ENCODE peak calls at places on chromosome 2, in four cellular contexts. H, E, V and S are unnamed samples. For H3K4me1, the result is how much of the 10 kb centered on the place peaks cover.

GRCh38 chr2:788227-789032 is 111.2 kb upstream of the TMEM18 start:
- DNase-seq in H (no peak), E (no peak), V (no peak), S (no peak)

GRCh38 chr2:234405472-234405871 is 91.4 kb downstream of the ARL4C start:
- DNase-seq in H (no peak), E (no peak), V (no peak), S (no peak)

GRCh38 chr2:46487667-46488333 is 8.4 kb downstream of the TMEM247 start:
- DNase-seq in H (peak), E (no peak), V (peak), S (peak)

GRCh38 chr2:11480406-11480805 is 14.4 kb upstream of the E2F6 start:
- DNase-seq in H (no peak), E (no peak), V (no peak), S (no peak)

GRCh38 chr2:14524803-14525080 is 107.8 kb upstream of the LRATD1 start:
- DNase-seq in H (no peak), E (no peak), V (no peak), S (no peak)

GRCh38 chr2:145253492-145253891 is 733.6 kb upstream of the ZEB2 start:
- DNase-seq in H (no peak), E (no peak), V (no peak), S (no peak)

GRCh38 chr2:113156278-113157107 is 17.3 kb upstream of the PSD4 start:
- DNase-seq in H (no peak), E (no peak), V (no peak), S (no peak)

GRCh38 chr2:240293126-240293864 is 142.2 kb upstream of the GPC1 start:
- DNase-seq in H (peak), E (no peak), V (no peak), S (no peak)

GRCh38 chr2:37224063-37224462 is 7.3 kb downstream of the CEBPZ start:
- DNase-seq in H (no peak), E (peak), V (no peak), S (no peak)

GRCh38 chr2:38274286-38275276 is 102.5 kb downstream of the ATL2 start:
- DNase-seq in H (no peak), E (peak), V (peak), S (no peak)

GRCh38 chr2:241112592-241112991 is 10.5 kb upstream of the MTERF4 start:
- DNase-seq in H (peak), E (no peak), V (no peak), S (peak)

GRCh38 chr2:157809212-157809611 is 66.9 kb downstream of the ACVR1 start:
- DNase-seq in H (no peak), E (no peak), V (no peak), S (no peak)

GRCh38 chr2:45962522-45962921 is 311.0 kb downstream of the PRKCE start:
- DNase-seq in H (peak), E (no peak), V (no peak), S (peak)

GRCh38 chr2:1750935-1751767 is 6.8 kb upstream of the PXDN start:
- DNase-seq in H (peak), E (peak), V (peak), S (peak)

GRCh38 chr2:120109186-120110061 is 96.5 kb downstream of the EPB41L5 start:
- DNase-seq in H (no peak), E (no peak), V (peak), S (no peak)

GRCh38 chr2:200092235-200092634 is 136.9 kb downstream of the MAIP1 start:
- DNase-seq in H (no peak), E (no peak), V (no peak), S (no peak)

DNA sequence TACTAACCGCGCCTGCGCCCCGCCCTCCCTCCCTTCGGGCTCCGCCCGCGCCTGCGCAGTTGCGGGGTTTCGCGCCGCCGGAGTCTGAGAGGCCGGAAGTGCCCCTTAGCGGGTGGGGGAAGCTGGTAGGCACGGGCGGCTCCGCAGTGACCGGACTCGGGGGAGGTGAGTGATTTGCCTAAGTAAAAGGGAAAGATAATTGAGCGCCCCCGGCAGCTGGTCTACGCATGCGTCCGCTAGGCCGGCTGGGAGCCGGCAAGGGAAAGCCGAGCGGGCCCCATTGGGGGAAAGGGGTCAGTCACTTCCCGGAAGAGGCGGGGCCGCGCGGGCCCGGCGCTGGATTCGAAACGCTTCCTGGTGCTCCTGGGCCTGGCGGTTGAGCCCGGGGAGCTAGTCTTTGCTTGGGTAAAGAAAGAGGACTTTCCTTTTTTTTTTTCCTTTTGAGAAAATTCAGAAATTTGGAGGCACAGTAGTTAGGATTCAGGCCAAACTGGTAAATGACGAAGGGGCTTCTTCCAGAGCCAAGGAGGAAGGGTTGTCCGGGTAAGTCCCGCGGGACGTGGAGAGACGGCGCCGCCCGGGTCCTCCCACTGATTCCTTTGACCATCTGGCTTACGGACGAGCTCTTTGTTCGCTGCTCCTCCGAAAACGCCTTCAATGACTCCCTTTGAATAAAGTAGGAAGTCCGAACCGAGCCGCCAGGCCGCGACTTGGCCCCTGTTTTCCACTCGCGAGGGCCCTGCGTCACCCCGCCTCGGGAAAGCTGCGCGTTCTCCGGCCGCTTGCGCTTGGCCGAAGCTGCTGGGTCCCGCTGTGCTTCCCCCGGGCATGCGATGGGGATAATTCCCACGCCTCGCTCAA is at the start of the genes GEN1 and SMC6:
- DNase-seq in H (peak), E (peak), V (peak), S (peak)
- H3K4me1 ChIP-seq in H (under half), E (under half), V (under half), S (under half)

GRCh38 chr2:20576598-20577115 is 74.2 kb downstream of the HS1BP3 start:
- DNase-seq in H (no peak), E (no peak), V (no peak), S (no peak)

GRCh38 chr2:20575414-20575813 is 75.5 kb downstream of the HS1BP3 start:
- DNase-seq in H (no peak), E (no peak), V (no peak), S (no peak)

GRCh38 chr2:20574423-20574911 is 76.4 kb downstream of the HS1BP3 start:
- DNase-seq in H (no peak), E (no peak), V (no peak), S (no peak)

GRCh38 chr2:20574930-20575329 is 76.0 kb downstream of the HS1BP3 start:
- DNase-seq in H (no peak), E (no peak), V (no peak), S (no peak)

GRCh38 chr2:20575935-20576597 is 74.8 kb downstream of the HS1BP3 start:
- DNase-seq in H (no peak), E (no peak), V (no peak), S (no peak)
- H3K4me1 ChIP-seq in H (under half), E (under half), V (half or more), S (under half)

DNA sequence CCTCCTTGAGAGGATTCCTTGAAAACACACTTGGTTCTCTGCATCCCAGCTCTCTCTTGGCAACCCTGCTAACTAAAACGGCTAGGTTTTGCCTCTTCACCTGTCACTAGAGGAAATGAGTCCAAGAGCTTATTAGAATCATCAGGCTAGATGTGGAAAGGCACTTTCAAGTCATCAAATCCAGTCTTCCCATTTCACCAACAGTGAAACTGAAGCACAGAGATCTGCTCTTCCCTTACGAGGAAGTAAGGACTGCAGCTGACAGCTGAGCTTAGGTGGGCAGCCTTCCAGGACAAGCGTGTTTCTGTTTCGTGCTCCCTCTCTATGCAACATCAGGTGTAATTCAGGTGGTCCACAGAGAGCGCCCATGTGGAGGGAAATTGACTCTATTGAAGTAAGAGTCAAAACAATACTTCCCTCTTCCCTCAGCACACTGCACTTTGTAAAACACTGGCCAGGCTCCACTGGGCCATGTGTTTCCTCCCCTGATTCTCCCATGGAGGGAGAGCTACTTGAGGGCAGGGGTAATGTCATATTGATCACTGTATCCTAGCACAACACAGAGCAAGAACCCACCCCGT is 5.5 kb downstream of the CYRIA start:
- DNase-seq in H (no peak), E (no peak), V (no peak), S (no peak)
- H3K4me1 ChIP-seq in H (under half), E (under half), V (half or more), S (under half)

DNA sequence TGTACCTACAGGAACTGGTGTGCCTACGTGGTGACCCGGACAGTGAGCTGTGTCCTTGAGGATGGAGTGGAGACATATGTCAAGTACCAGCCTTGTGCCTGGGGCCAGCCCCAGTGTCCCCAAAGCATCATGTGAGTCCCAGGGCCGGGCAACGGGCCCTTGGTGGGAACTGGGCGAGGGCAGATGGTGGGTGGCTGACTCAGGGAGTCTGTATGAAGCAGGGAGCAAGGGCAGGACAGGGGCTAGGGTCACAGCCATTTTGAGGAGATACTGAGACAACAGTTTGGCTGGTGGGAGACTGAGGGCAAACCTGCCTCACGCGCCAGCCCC is 1.7 kb downstream of the EMILIN1 start:
- DNase-seq in H (no peak), E (no peak), V (no peak), S (no peak)
- H3K4me1 ChIP-seq in H (under half), E (under half), V (under half), S (under half)

DNA sequence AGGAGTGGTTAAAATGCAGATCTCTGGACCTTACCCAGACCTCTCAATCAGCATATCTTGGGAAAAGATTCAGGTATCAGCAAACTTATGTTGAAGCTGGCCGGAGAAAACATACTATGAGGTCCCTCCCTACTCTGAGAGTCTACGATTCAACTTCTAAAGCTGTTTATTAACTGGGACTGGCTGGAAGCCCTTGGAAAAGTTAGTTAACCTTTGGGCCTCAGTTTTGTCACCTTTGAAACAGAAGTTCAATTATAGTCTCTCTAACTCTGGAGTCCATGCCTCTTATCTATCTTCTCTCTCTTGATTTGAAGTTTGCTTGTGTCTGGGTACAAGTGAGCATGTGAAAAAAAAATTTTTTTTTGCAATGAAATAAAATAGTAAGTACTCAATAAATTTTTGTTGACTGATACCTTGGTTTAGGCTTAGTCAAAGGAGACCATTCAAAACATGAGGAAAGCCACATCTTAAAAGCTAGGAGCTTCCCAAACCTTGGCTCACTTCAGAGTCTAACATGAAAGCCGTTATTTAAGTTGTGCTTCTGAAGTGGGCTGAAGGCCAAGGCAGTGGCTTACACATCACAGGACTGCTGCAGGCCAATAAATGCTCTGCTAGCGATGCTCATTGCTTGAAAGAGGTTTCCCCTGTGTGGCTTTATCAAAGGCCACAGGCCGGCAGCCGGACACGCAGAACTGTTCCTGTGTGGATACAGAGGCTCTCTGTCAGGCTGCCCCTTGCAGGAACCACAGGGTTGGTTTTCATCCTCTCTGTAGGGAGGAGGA is 110.6 kb upstream of the FAM136A start:
- DNase-seq in H (no peak), E (no peak), V (no peak), S (no peak)
- H3K4me1 ChIP-seq in H (under half), E (under half), V (under half), S (under half)